ENCODE peak calls at places on chromosomes 12 and 14, in four cellular contexts. W is stomach, Y is heart left ventricle, M is A549. B is an unnamed sample. For H3K9me3, the result is how much of the 10 kb centered on the place peaks cover.

GRCh38 chr12:630656-631632 is 32.3 kb downstream of the NINJ2 start:
- DNase-seq in W (peak), Y (peak), M (no peak), B (no peak)

GRCh38 chr12:14278294-14278953 is 87.1 kb upstream of the ATF7IP start:
- DNase-seq in W (no peak), Y (no peak), M (no peak), B (peak)

GRCh38 chr12:78101946-78102635 is 271.4 kb downstream of the NAV3 start:
- DNase-seq in W (no peak), Y (no peak), M (no peak), B (no peak)

GRCh38 chr14:76326918-76327689 is 48.8 kb upstream of the ESRRB start:
- DNase-seq in W (no peak), Y (no peak), M (no peak), B (no peak)

GRCh38 chr14:70871863-70872677 is 35.2 kb upstream of the PCNX1 start:
- DNase-seq in W (no peak), Y (no peak), M (no peak), B (no peak)

GRCh38 chr12:50715174-50715573 is 48.7 kb upstream of the ATF1 start:
- DNase-seq in W (peak), Y (no peak), M (no peak), B (peak)

GRCh38 chr12:768434-768833 is 16.1 kb downstream of the WNK1 start:
- DNase-seq in W (no peak), Y (no peak), M (no peak), B (no peak)

GRCh38 chr12:96094201-96094600 is 58.8 kb upstream of the LTA4H start:
- DNase-seq in W (peak), Y (no peak), M (no peak), B (no peak)

GRCh38 chr14:69586420-69586819 is 11.7 kb upstream of the CCDC177 start:
- DNase-seq in W (no peak), Y (no peak), M (no peak), B (no peak)

GRCh38 chr14:55915464-55915863 is 202.7 kb upstream of the PELI2 start:
- DNase-seq in W (no peak), Y (no peak), M (no peak), B (no peak)

GRCh38 chr12:47818701-47819543 is 781 bp downstream of the HDAC7 start:
- DNase-seq in W (peak), Y (peak), M (peak), B (no peak)

GRCh38 chr12:49538740-49539403 is at the start of gene KCNH3:
- DNase-seq in W (peak), Y (peak), M (peak), B (peak)

GRCh38 chr14:19878029-19878642 is 3.2 kb downstream of the OR4K2 start:
- DNase-seq in W (no peak), Y (no peak), M (no peak), B (no peak)

GRCh38 chr14:95547272-95547625 is 12.4 kb downstream of the GLRX5 start:
- DNase-seq in W (no peak), Y (no peak), M (no peak), B (no peak)

GRCh38 chr14:32697704-32698103 is 241.0 kb upstream of the NPAS3 start:
- DNase-seq in W (no peak), Y (no peak), M (no peak), B (no peak)

GRCh38 chr12:64268409-64268808 is 46.3 kb upstream of the KICS2 start:
- DNase-seq in W (no peak), Y (no peak), M (no peak), B (no peak)

GRCh38 chr12:48182659-48183058 is 785 bp upstream of the CCDC184 start:
- DNase-seq in W (no peak), Y (no peak), M (no peak), B (no peak)

GRCh38 chr12:13472690-13473089 is 276.2 kb downstream of the EMP1 start:
- DNase-seq in W (no peak), Y (no peak), M (no peak), B (no peak)

GRCh38 chr12:114625294-114625851 is 58.6 kb downstream of the TBX3 start:
- DNase-seq in W (peak), Y (no peak), M (peak), B (peak)

GRCh38 chr14:59131926-59132763 is 56.3 kb upstream of the DAAM1 start:
- DNase-seq in W (no peak), Y (no peak), M (no peak), B (no peak)

GRCh38 chr14:65421201-65421981 is 8.9 kb downstream of the FUT8 start:
- DNase-seq in W (no peak), Y (no peak), M (no peak), B (no peak)

GRCh38 chr14:99821519-99822165 is 28.4 kb downstream of the EML1 start:
- DNase-seq in W (no peak), Y (no peak), M (no peak), B (no peak)

GRCh38 chr14:76373456-76373855 is 2.5 kb upstream of the ESRRB start:
- DNase-seq in W (no peak), Y (no peak), M (no peak), B (no peak)

GRCh38 chr14:85527006-85527405 is 2.9 kb upstream of the FLRT2 start:
- DNase-seq in W (no peak), Y (no peak), M (no peak), B (no peak)

GRCh38 chr12:5076761-5077160 is 33.1 kb downstream of the KCNA5 start:
- DNase-seq in W (no peak), Y (no peak), M (no peak), B (peak)

GRCh38 chr14:50562841-50563240 is 2.9 kb downstream of the ATL1 start:
- DNase-seq in W (no peak), Y (no peak), M (no peak), B (no peak)

GRCh38 chr14:76086636-76087035 is 65.1 kb upstream of the GPATCH2L start:
- DNase-seq in W (no peak), Y (no peak), M (no peak), B (no peak)

GRCh38 chr12:33813536-33813935 is 208.8 kb upstream of the ALG10 start:
- DNase-seq in W (no peak), Y (no peak), M (no peak), B (no peak)
- TF ChIP-seq POLR2A in W (no peak), Y (no peak), M (no peak), B (no peak)

GRCh38 chr12:76520348-76520747 is 39.2 kb downstream of the OSBPL8 start:
- DNase-seq in W (no peak), Y (no peak), M (no peak), B (no peak)
- H3K9me3 ChIP-seq in W (under half), Y (under half), M (under half), B (under half)

GRCh38 chr14:90332271-90332584 is 487 bp upstream of the NRDE2 start:
- DNase-seq in W (no peak), Y (no peak), M (no peak), B (no peak)
- TF ChIP-seq POLR2A in W (no peak), Y (no peak), M (no peak), B (no peak)

GRCh38 chr12:34304546-34304945 is 282.2 kb downstream of the ALG10 start:
- DNase-seq in W (no peak), Y (no peak), M (no peak), B (no peak)
- H3K9me3 ChIP-seq in W (half or more), Y (under half), M (under half), B (under half)

GRCh38 chr12:120225200-120225558 is 24.3 kb upstream of the RPLP0 start:
- DNase-seq in W (no peak), Y (no peak), M (no peak), B (no peak)

GRCh38 chr12:120228041-120228290 is 27.1 kb upstream of the RPLP0 start:
- DNase-seq in W (no peak), Y (no peak), M (no peak), B (no peak)

GRCh38 chr12:120227233-120228040 is 26.5 kb upstream of the RPLP0 start:
- DNase-seq in W (no peak), Y (no peak), M (no peak), B (no peak)

GRCh38 chr12:120224304-120225199 is 23.6 kb upstream of the RPLP0 start:
- DNase-seq in W (peak), Y (no peak), M (no peak), B (peak)

DNA sequence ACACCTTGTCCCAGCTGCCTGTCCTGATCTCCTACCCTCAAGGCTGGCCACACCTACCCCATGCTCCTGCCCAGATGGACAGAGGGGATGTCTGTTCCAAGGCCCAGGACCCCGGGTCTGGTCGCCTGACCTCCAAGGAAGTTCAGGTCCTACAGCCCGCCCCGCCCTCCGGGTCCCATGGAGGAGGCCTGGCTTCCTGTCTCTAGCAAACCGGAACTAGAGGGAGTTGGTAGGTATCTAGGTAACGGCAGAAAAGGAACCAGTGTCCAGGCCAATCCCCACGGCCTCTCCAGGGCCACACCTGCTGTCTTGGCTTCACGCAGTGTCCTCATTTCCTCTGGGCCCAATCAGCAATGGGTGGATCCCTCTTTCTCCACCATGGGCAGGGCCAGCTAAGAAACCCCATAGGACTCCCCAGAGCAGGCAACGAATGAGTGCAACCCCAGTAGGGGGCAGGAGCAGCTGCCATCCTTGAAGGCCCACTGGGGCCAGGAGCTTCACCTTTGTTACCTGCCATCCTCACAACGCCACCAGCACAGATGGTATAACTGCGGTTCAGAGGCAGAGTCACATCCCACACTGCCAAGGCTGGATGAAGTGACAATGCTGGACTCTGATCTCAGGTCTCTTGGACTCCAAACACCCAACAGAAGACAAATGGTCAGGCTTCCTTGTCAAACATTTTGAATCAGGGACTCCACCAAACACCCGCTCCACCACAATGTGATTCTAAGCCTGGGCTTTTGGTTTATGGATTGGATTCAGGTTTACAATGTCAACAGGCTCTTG is 25.1 kb upstream of the RPLP0 start:
- DNase-seq in W (peak), Y (no peak), M (no peak), B (no peak)
- TF ChIP-seq POLR2A in W (no peak), Y (no peak), M (no peak), B (no peak)

GRCh38 chr12:66623455-66623854 is 55.4 kb downstream of the GRIP1 start:
- DNase-seq in W (no peak), Y (no peak), M (no peak), B (no peak)
- H3K9me3 ChIP-seq in W (under half), Y (under half), M (under half), B (under half)

GRCh38 chr12:55930771-55931316 is at the start of gene DGKA:
- DNase-seq in W (peak), Y (no peak), M (peak), B (peak)

GRCh38 chr12:55931780-55932545 is 1.0 kb downstream of the DGKA start:
- DNase-seq in W (peak), Y (peak), M (peak), B (peak)

GRCh38 chr12:55932546-55932919 is 1.6 kb downstream of the DGKA start:
- DNase-seq in W (no peak), Y (no peak), M (no peak), B (no peak)

GRCh38 chr12:55933158-55933798 is 2.3 kb downstream of the DGKA start:
- DNase-seq in W (peak), Y (no peak), M (peak), B (peak)

GRCh38 chr12:55931317-55931779 is 386 bp downstream of the DGKA start:
- DNase-seq in W (no peak), Y (no peak), M (peak), B (no peak)
- TF ChIP-seq POLR2A in W (no peak), Y (no peak), M (no peak), B (no peak)

DNA sequence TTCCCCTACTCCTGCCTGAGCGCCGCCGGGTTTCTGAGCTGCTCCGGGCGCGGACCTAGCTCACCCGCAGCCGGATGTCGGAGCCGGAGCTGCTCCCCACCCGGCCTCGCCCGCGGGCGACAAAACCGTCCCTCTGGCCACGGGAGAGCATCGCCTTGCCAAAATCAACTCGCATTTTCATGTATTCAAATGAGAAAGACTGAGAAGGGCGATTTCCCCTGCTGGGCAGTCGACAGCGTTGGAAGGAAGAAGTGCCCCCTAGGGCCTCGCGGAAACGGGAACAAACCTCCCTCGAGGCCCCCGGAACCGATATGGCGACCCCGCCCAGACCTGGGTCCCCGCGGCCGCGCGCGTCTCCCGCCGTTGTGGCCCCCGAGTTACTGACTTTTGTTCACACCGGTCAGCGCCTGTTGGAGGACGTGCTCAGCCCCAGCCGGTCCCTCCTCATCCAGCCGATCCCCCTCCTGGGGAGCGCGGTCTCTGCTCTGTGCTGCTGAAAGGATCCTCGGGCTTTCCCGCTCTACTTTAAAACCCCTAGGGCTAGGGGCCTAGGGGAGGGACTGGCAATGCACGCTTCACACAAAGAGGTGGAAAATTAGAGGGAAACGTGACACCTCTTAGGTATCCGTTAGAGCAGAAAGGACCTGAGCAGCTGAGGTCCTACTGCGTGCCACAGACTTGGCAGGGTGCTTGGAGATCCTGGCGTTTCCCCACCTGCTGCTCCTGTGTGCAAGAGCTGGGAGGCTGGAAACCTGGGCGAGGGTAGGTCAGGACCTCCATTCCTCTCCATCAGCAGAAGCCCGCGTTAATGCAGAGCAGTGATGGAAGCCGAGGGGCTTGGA is 4.3 kb downstream of the TTC6 start:
- DNase-seq in W (no peak), Y (peak), M (no peak), B (no peak)
- H3K9me3 ChIP-seq in W (under half), Y (under half), M (under half), B (under half)